ENCODE peak calls at places on chromosomes 13 and 19, in ten cellular contexts. V is cardiac muscle cell; P is left colon; E is HT1080; U is NCI-H2081; W is HS-5; X is stimulated activated CD4-positive, alpha-beta T cell treated with anti-CD3 and anti-CD28 coated beads, TNF-alpha, amount 100 ng/mL, for 1 hour; I is activated CD4-positive, CD25-positive, alpha-beta regulatory T cell; A is stimulated activated naive B cell treated with anti-CD40 and anti-IgM and Interleukin-4, amounts not matched to agents 10 μg/mL and 1 μg/mL and 100 μg/mL, for 72 hours; B is GM23248. O is an unnamed sample.

GRCh38 chr19:46697142-46697960 is 19.6 kb downstream of the PRKD2 start:
- DNase-seq in V (peak), P (peak), E (no peak), U (peak), W (no peak), X (no peak), I (no peak), A (no peak), B (peak), O (no peak)

GRCh38 chr13:73880365-73880764 is 253.8 kb downstream of the KLF12 start:
- DNase-seq in V (no peak), P (no peak), E (no peak), U (no peak), W (no peak), X (no peak), I (no peak), A (no peak), B (no peak), O (no peak)

GRCh38 chr19:41411094-41411493 is 13.5 kb downstream of the BCKDHA start:
- DNase-seq in V (no peak), P (no peak), E (no peak), U (no peak), W (no peak), X (no peak), I (no peak), A (no peak), B (no peak), O (no peak)

GRCh38 chr19:35030257-35031071 is at the start of gene SCN1B:
- DNase-seq in V (peak), P (no peak), E (peak), U (peak), W (no peak), X (peak), I (peak), A (peak), B (peak), O (no peak)

GRCh38 chr19:32824906-32825608 is 44.5 kb downstream of the SLC7A9 start:
- DNase-seq in V (no peak), P (no peak), E (no peak), U (no peak), W (no peak), X (no peak), I (no peak), A (no peak), B (no peak), O (no peak)

GRCh38 chr13:75675421-75675820 is 39.3 kb downstream of the LMO7 start:
- DNase-seq in V (no peak), P (no peak), E (no peak), U (no peak), W (no peak), X (no peak), I (no peak), A (no peak), B (peak), O (no peak)

GRCh38 chr19:3284759-3285646 is 60.5 kb downstream of the CELF5 start:
- DNase-seq in V (peak), P (peak), E (peak), U (peak), W (no peak), X (peak), I (peak), A (peak), B (peak), O (no peak)

GRCh38 chr13:43390101-43390500 is 366.7 kb downstream of the DNAJC15 start:
- DNase-seq in V (no peak), P (no peak), E (no peak), U (no peak), W (no peak), X (no peak), I (no peak), A (no peak), B (peak), O (no peak)

GRCh38 chr13:64793592-64793991 is 2436.5 kb downstream of the PCDH9 start:
- DNase-seq in V (no peak), P (no peak), E (no peak), U (no peak), W (no peak), X (no peak), I (no peak), A (no peak), B (no peak), O (no peak)

GRCh38 chr19:33473644-33474305 is 47.8 kb downstream of the PEPD start:
- DNase-seq in V (no peak), P (no peak), E (peak), U (no peak), W (peak), X (no peak), I (no peak), A (no peak), B (peak), O (no peak)

GRCh38 chr13:105936816-105937215 is 598.6 kb downstream of the EFNB2 start:
- DNase-seq in V (no peak), P (no peak), E (no peak), U (no peak), W (no peak), X (no peak), I (no peak), A (no peak), B (peak), O (no peak)

GRCh38 chr13:46607768-46608553 is 55.0 kb downstream of the LRCH1 start:
- DNase-seq in V (no peak), P (no peak), E (peak), U (no peak), W (no peak), X (no peak), I (no peak), A (peak), B (no peak), O (no peak)

GRCh38 chr19:49552749-49553148 is 24.9 kb downstream of the RCN3 start:
- DNase-seq in V (no peak), P (no peak), E (no peak), U (no peak), W (no peak), X (no peak), I (no peak), A (no peak), B (no peak), O (no peak)